ENCODE peak calls at places on chromosomes 4 and X, in nine cellular contexts. J, Y, X, V, S, L, D, A and I are unnamed samples.

GRCh38 chr4:6042293-6043063 is 24.2 kb upstream of the C4orf50 start:
- DNase-seq in D (no peak), S (no peak), L (no peak), X (no peak), A (no peak), Y (no peak), J (no peak), V (no peak), I (no peak)

GRCh38 chr4:111689731-111690130 is 455.5 kb upstream of the FAM241A start:
- DNase-seq in J (no peak), Y (no peak), S (peak), X (peak), L (no peak), A (no peak), D (peak), V (peak), I (peak)

GRCh38 chr4:41638806-41639205 is 100.8 kb downstream of the LIMCH1 start:
- DNase-seq in Y (no peak), S (no peak), D (no peak), A (no peak), J (no peak), V (no peak), L (no peak), X (no peak), I (no peak)

GRCh38 chr4:89773793-89774192 is 63.2 kb downstream of the SNCA start:
- DNase-seq in V (no peak), X (no peak), L (no peak), A (no peak), D (no peak), J (no peak), S (no peak), Y (no peak), I (no peak)

GRCh38 chr4:3792813-3793212 is 26.6 kb downstream of the ADRA2C start:
- DNase-seq in D (no peak), Y (no peak), L (no peak), X (no peak), A (no peak), J (peak), V (peak), S (no peak), I (no peak)

GRCh38 chr4:83107636-83108035 is 6.9 kb downstream of the PLAC8 start:
- DNase-seq in V (no peak), J (no peak), Y (no peak), A (no peak), D (no peak), L (no peak), S (no peak), X (no peak), I (no peak)

GRCh38 chr4:82756061-82756460 is 42.5 kb downstream of the SCD5 start:
- DNase-seq in Y (no peak), S (no peak), A (no peak), D (no peak), L (no peak), X (no peak), J (no peak), V (no peak), I (no peak)

GRCh38 chr4:70575964-70576363 is 16.1 kb upstream of the AMBN start:
- DNase-seq in A (no peak), X (no peak), D (no peak), J (no peak), L (no peak), Y (no peak), V (no peak), S (no peak), I (no peak)

GRCh38 chrX:107629533-107629909 is 1.2 kb downstream of the PRPS1 start:
- DNase-seq in Y (peak), S (peak), A (no peak), V (peak), J (no peak), X (peak), D (no peak), L (peak), I (peak)

GRCh38 chr4:25379591-25379990 is 2.5 kb downstream of the ANAPC4 start:
- DNase-seq in X (no peak), L (no peak), A (no peak), J (no peak), V (no peak), S (no peak), Y (no peak), D (no peak), I (no peak)

GRCh38 chr4:2860391-2861348 is 17.0 kb downstream of the ADD1 start:
- DNase-seq in J (no peak), A (no peak), D (no peak), L (no peak), Y (no peak), X (peak), S (no peak), V (no peak), I (no peak)